ENCODE peak calls at places on chromosomes 6 and 20, in nine cellular contexts. One of them, this sample, is unnamed.

GRCh38 chr20:48971956-48972355 is 50.4 kb downstream of the ARFGEF2 start:
- DNase-seq in mesendoderm: no peak
- DNase-seq in cardiac fibroblast: no peak
- DNase-seq in aorta: no peak
- DNase-seq in uterus: no peak
- DNase-seq in tibial nerve: no peak
- DNase-seq in OCI-LY7: no peak
- DNase-seq in hepatocyte: no peak
- DNase-seq in transverse colon: no peak
- DNase-seq in this sample: no peak

GRCh38 chr6:70479236-70479635 is 65.9 kb downstream of the FAM135A start:
- DNase-seq in mesendoderm: no peak
- DNase-seq in cardiac fibroblast: peak; percentile 68
- DNase-seq in aorta: no peak
- DNase-seq in uterus: no peak
- DNase-seq in tibial nerve: no peak
- DNase-seq in OCI-LY7: no peak
- DNase-seq in hepatocyte: peak; percentile 30
- DNase-seq in transverse colon: no peak
- DNase-seq in this sample: no peak

GRCh38 chr6:131281471-131282270 is 146.4 kb downstream of the AKAP7 start:
- DNase-seq in mesendoderm: peak; percentile 69
- DNase-seq in cardiac fibroblast: peak; percentile 12
- DNase-seq in aorta: peak; percentile 63
- DNase-seq in uterus: no peak
- DNase-seq in tibial nerve: no peak
- DNase-seq in OCI-LY7: peak; percentile 31
- DNase-seq in hepatocyte: no peak
- DNase-seq in transverse colon: peak; percentile 41
- DNase-seq in this sample: peak; percentile 4

GRCh38 chr6:90135672-90136071 is 161.0 kb downstream of the BACH2 start:
- DNase-seq in mesendoderm: no peak
- DNase-seq in cardiac fibroblast: peak; percentile 36
- DNase-seq in aorta: no peak
- DNase-seq in uterus: no peak
- DNase-seq in tibial nerve: no peak
- DNase-seq in OCI-LY7: no peak
- DNase-seq in hepatocyte: peak; percentile 41
- DNase-seq in transverse colon: no peak
- DNase-seq in this sample: no peak

GRCh38 chr20:48392407-48393310 is 435.1 kb downstream of the PREX1 start:
- DNase-seq in mesendoderm: no peak
- DNase-seq in cardiac fibroblast: no peak
- DNase-seq in aorta: no peak
- DNase-seq in uterus: no peak
- DNase-seq in tibial nerve: no peak
- DNase-seq in OCI-LY7: no peak
- DNase-seq in hepatocyte: no peak
- DNase-seq in transverse colon: no peak
- DNase-seq in this sample: no peak

GRCh38 chr6:108364470-108364869 is 69.6 kb downstream of the AFG1L start:
- DNase-seq in mesendoderm: no peak
- DNase-seq in cardiac fibroblast: no peak
- DNase-seq in aorta: no peak
- DNase-seq in uterus: no peak
- DNase-seq in tibial nerve: no peak
- DNase-seq in OCI-LY7: no peak
- DNase-seq in hepatocyte: no peak
- DNase-seq in transverse colon: no peak
- DNase-seq in this sample: no peak

GRCh38 chr6:154606457-154606856 is 96.0 kb upstream of the CNKSR3 start:
- DNase-seq in mesendoderm: no peak
- DNase-seq in cardiac fibroblast: no peak
- DNase-seq in aorta: no peak
- DNase-seq in uterus: no peak
- DNase-seq in tibial nerve: no peak
- DNase-seq in OCI-LY7: no peak
- DNase-seq in hepatocyte: no peak
- DNase-seq in transverse colon: no peak
- DNase-seq in this sample: no peak

GRCh38 chr20:2858591-2858990 is 14.7 kb upstream of the PTPRA start:
- DNase-seq in mesendoderm: no peak
- DNase-seq in cardiac fibroblast: no peak
- DNase-seq in aorta: no peak
- DNase-seq in uterus: no peak
- DNase-seq in tibial nerve: no peak
- DNase-seq in OCI-LY7: no peak
- DNase-seq in hepatocyte: no peak
- DNase-seq in transverse colon: no peak
- DNase-seq in this sample: no peak

GRCh38 chr6:30103630-30104179 is 9.2 kb downstream of the TRIM31 start:
- DNase-seq in mesendoderm: no peak
- DNase-seq in cardiac fibroblast: no peak
- DNase-seq in aorta: no peak
- DNase-seq in uterus: no peak
- DNase-seq in tibial nerve: no peak
- DNase-seq in OCI-LY7: no peak
- DNase-seq in hepatocyte: no peak
- DNase-seq in transverse colon: no peak
- DNase-seq in this sample: no peak

GRCh38 chr20:25397081-25397480 is 6.4 kb upstream of the ABHD12 start:
- DNase-seq in mesendoderm: no peak
- DNase-seq in cardiac fibroblast: no peak
- DNase-seq in aorta: no peak
- DNase-seq in uterus: no peak
- DNase-seq in tibial nerve: no peak
- DNase-seq in OCI-LY7: no peak
- DNase-seq in hepatocyte: no peak
- DNase-seq in transverse colon: peak; percentile 53
- DNase-seq in this sample: no peak

GRCh38 chr6:154399097-154399496 is 42.5 kb upstream of the IPCEF1 start:
- DNase-seq in mesendoderm: no peak
- DNase-seq in cardiac fibroblast: peak; percentile 53
- DNase-seq in aorta: no peak
- DNase-seq in uterus: no peak
- DNase-seq in tibial nerve: no peak
- DNase-seq in OCI-LY7: no peak
- DNase-seq in hepatocyte: no peak
- DNase-seq in transverse colon: no peak
- DNase-seq in this sample: no peak

GRCh38 chr6:29964904-29965872 is 22.9 kb downstream of the HLA-A start:
- DNase-seq in mesendoderm: peak; percentile 98
- DNase-seq in cardiac fibroblast: peak; percentile 81
- DNase-seq in aorta: peak; percentile 90
- DNase-seq in uterus: peak; percentile 72
- DNase-seq in tibial nerve: peak; percentile 41
- DNase-seq in OCI-LY7: peak; percentile 97
- DNase-seq in hepatocyte: peak; percentile 84
- DNase-seq in transverse colon: peak; percentile 88
- DNase-seq in this sample: peak; percentile 99

GRCh38 chr6:145315982-145316600 is 419.2 kb downstream of the EPM2A start:
- DNase-seq in mesendoderm: peak; percentile 47
- DNase-seq in cardiac fibroblast: no peak
- DNase-seq in aorta: no peak
- DNase-seq in uterus: no peak
- DNase-seq in tibial nerve: no peak
- DNase-seq in OCI-LY7: no peak
- DNase-seq in hepatocyte: no peak
- DNase-seq in transverse colon: no peak
- DNase-seq in this sample: no peak

GRCh38 chr20:57003012-57003411 is 263.4 kb downstream of the BMP7 start:
- DNase-seq in mesendoderm: no peak
- DNase-seq in cardiac fibroblast: no peak
- DNase-seq in aorta: no peak
- DNase-seq in uterus: no peak
- DNase-seq in tibial nerve: no peak
- DNase-seq in OCI-LY7: peak; percentile 72
- DNase-seq in hepatocyte: no peak
- DNase-seq in transverse colon: peak; percentile 22
- DNase-seq in this sample: peak; percentile 99

GRCh38 chr6:111972714-111973678 is 80.9 kb upstream of the CCN6 start:
- DNase-seq in mesendoderm: peak; percentile 68
- DNase-seq in cardiac fibroblast: peak; percentile 95
- DNase-seq in aorta: peak; percentile 67
- DNase-seq in uterus: peak; percentile 78
- DNase-seq in tibial nerve: peak; percentile 38
- DNase-seq in OCI-LY7: no peak
- DNase-seq in hepatocyte: peak; percentile 77
- DNase-seq in transverse colon: peak; percentile 20
- DNase-seq in this sample: no peak
- H3K4me3 ChIP-seq in mesendoderm: no peak overlapping the region
- H3K4me3 ChIP-seq in cardiac fibroblast: peak overlapping the region; percentile 19
- H3K4me3 ChIP-seq in aorta: no peak overlapping the region
- H3K4me3 ChIP-seq in uterus: no peak overlapping the region
- H3K4me3 ChIP-seq in tibial nerve: no peak overlapping the region
- H3K4me3 ChIP-seq in OCI-LY7: no peak overlapping the region
- H3K4me3 ChIP-seq in hepatocyte: no peak overlapping the region
- H3K4me3 ChIP-seq in transverse colon: no peak overlapping the region
- H3K4me3 ChIP-seq in this sample: no peak overlapping the region

DNA sequence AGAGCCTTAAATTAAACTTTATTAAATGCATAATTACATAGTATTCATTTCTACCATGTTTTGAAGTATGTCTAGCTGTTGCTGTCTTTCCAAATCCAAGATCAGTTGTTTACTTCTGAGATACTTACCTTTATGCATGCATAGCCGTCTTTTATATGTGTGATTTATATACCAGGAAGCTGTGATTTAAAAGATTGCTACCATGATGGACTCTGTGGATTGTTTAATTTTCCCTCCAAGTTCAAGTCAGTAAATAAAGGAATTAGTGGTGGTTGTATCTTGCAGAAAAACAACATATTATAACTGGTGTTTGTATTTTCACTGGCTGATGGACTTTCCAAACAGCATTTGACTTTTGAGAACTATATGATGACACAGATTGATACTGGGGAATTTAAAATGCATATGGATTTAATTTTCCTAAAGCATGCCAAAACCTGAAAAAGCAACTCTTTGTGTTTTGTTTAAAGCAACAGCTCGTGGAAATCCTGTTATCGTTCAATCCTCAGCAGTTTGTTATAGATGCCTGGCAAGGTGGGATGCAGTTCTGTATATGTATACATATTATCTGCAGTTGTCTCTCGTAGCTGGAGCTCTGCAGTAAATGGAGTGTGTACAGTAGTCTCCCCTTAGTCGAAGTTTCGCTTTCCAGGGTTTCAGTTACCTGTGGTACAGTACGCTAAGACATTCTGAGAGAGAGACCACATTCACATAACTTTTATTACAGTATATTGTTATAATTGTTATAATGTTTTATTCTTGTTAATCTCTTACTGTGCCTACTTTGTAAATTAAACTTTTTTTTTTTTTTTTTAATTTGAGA is 77.1 kb downstream of the CBFA2T2 start:
- DNase-seq in mesendoderm: no peak
- DNase-seq in cardiac fibroblast: no peak
- DNase-seq in aorta: no peak
- DNase-seq in uterus: no peak
- DNase-seq in tibial nerve: no peak
- DNase-seq in OCI-LY7: no peak
- DNase-seq in hepatocyte: no peak
- DNase-seq in transverse colon: no peak
- DNase-seq in this sample: no peak
- H3K4me3 ChIP-seq in mesendoderm: no peak overlapping the region
- H3K4me3 ChIP-seq in cardiac fibroblast: no peak overlapping the region
- H3K4me3 ChIP-seq in aorta: no peak overlapping the region
- H3K4me3 ChIP-seq in uterus: no peak overlapping the region
- H3K4me3 ChIP-seq in tibial nerve: no peak overlapping the region
- H3K4me3 ChIP-seq in OCI-LY7: peak overlapping the region; percentile 83
- H3K4me3 ChIP-seq in hepatocyte: no peak overlapping the region
- H3K4me3 ChIP-seq in transverse colon: no peak overlapping the region
- H3K4me3 ChIP-seq in this sample: no peak overlapping the region

DNA sequence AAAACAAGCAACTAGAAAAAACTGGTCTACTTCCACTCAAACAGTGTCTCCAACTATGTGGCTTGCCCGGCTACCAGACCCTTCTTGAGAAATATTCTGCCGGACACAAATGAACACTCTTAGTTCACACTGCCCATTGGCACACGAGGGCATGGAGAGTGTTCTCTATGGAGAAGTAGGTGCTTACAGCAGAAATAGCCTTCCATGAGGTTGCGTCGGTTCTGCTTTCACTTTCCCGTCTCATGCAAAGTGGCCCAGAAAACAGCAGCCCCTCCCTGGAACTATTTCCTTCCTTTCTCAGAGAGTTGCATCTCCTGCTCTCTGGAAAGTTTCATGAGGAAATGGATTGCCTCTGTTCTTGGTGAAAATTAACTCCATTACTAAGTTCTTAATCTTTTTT is 9.5 kb upstream of the HLA-DOA start:
- DNase-seq in mesendoderm: no peak
- DNase-seq in cardiac fibroblast: peak; percentile 72
- DNase-seq in aorta: peak; percentile 85
- DNase-seq in uterus: peak; percentile 74
- DNase-seq in tibial nerve: no peak
- DNase-seq in OCI-LY7: no peak
- DNase-seq in hepatocyte: peak; percentile 62
- DNase-seq in transverse colon: peak; percentile 74
- DNase-seq in this sample: no peak
- H3K4me3 ChIP-seq in mesendoderm: no peak overlapping the region
- H3K4me3 ChIP-seq in cardiac fibroblast: peak overlapping the region; percentile 32
- H3K4me3 ChIP-seq in aorta: no peak overlapping the region
- H3K4me3 ChIP-seq in uterus: peak overlapping the region; percentile 0
- H3K4me3 ChIP-seq in tibial nerve: peak overlapping the region; percentile 2
- H3K4me3 ChIP-seq in OCI-LY7: no peak overlapping the region
- H3K4me3 ChIP-seq in hepatocyte: no peak overlapping the region
- H3K4me3 ChIP-seq in transverse colon: peak overlapping the region; percentile 11
- H3K4me3 ChIP-seq in this sample: no peak overlapping the region

DNA sequence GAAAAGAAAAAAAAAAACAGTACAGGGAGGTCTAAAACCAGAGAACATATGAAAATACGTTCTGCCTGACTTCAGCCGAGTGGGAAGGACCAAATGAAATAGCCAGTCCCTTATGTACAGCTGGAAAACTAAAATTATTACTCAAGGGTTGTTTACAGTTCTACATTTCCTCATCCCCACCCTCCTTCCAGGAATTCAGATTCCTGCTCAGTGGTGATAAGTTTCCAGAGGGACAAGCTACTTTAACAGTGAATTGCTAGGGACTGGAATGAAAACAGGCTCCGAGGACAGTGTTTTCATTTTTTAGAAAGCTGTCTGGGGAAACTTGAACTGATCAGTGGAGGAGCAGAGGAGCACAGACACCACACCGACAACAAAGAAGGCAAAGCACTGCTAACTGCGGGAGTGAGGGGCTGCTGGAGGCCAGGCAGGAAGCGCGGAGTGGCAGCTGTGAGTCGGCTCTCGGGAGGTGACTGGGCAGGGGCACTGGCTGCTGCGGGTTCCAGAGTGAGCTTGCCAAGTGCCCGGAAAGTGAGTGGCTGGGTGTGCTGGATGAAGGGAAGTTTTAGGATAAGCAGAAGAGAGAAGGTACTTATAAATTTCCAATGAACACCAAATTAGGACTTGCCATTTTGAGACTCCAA is 322.2 kb downstream of the ESR1 start:
- DNase-seq in mesendoderm: peak; percentile 9
- DNase-seq in cardiac fibroblast: peak; percentile 77
- DNase-seq in aorta: no peak
- DNase-seq in uterus: no peak
- DNase-seq in tibial nerve: no peak
- DNase-seq in OCI-LY7: no peak
- DNase-seq in hepatocyte: no peak
- DNase-seq in transverse colon: no peak
- DNase-seq in this sample: no peak
- H3K4me3 ChIP-seq in mesendoderm: no peak overlapping the region
- H3K4me3 ChIP-seq in cardiac fibroblast: peak overlapping the region; percentile 18
- H3K4me3 ChIP-seq in aorta: no peak overlapping the region
- H3K4me3 ChIP-seq in uterus: peak overlapping the region; percentile 5
- H3K4me3 ChIP-seq in tibial nerve: no peak overlapping the region
- H3K4me3 ChIP-seq in OCI-LY7: no peak overlapping the region
- H3K4me3 ChIP-seq in hepatocyte: no peak overlapping the region
- H3K4me3 ChIP-seq in transverse colon: peak overlapping the region; percentile 15
- H3K4me3 ChIP-seq in this sample: no peak overlapping the region

GRCh38 chr6:33744895-33745546 is 1.7 kb downstream of the IP6K3 start:
- DNase-seq in mesendoderm: no peak
- DNase-seq in cardiac fibroblast: no peak
- DNase-seq in aorta: no peak
- DNase-seq in uterus: peak; percentile 58
- DNase-seq in tibial nerve: no peak
- DNase-seq in OCI-LY7: no peak
- DNase-seq in hepatocyte: peak; percentile 73
- DNase-seq in transverse colon: peak; percentile 81
- DNase-seq in this sample: no peak
- H3K4me3 ChIP-seq in mesendoderm: no peak overlapping the region
- H3K4me3 ChIP-seq in cardiac fibroblast: no peak overlapping the region
- H3K4me3 ChIP-seq in aorta: no peak overlapping the region
- H3K4me3 ChIP-seq in uterus: no peak overlapping the region
- H3K4me3 ChIP-seq in tibial nerve: no peak overlapping the region
- H3K4me3 ChIP-seq in OCI-LY7: no peak overlapping the region
- H3K4me3 ChIP-seq in hepatocyte: no peak overlapping the region
- H3K4me3 ChIP-seq in transverse colon: no peak overlapping the region
- H3K4me3 ChIP-seq in this sample: no peak overlapping the region